ENCODE peak calls at places on chromosomes 7 and 10, in seven cellular contexts. S is pancreas, X is heart right ventricle, H is uterus, V is ascending aorta, M is fibroblast of the aortic adventitia, Z is neural progenitor cell. O is an unnamed sample.

GRCh38 chr7:90250601-90251303 is 5.8 kb downstream of the CFAP69 start:
- DNase-seq in S (no peak), X (no peak), H (no peak), V (no peak), M (peak; percentile 85), Z (no peak), O (no peak)

GRCh38 chr10:74113546-74113945 is 37.1 kb downstream of the AP3M1 start:
- DNase-seq in S (no peak), X (no peak), H (no peak), V (no peak), M (peak; percentile 82), Z (no peak), O (peak; percentile 40)

GRCh38 chr7:27917119-27917518 is 177.2 kb downstream of the TAX1BP1 start:
- DNase-seq in S (no peak), X (no peak), H (no peak), V (no peak), M (no peak), Z (no peak), O (no peak)

GRCh38 chr10:129097776-129098175 is 369.3 kb upstream of the MGMT start:
- DNase-seq in S (no peak), X (no peak), H (no peak), V (no peak), M (peak; percentile 36), Z (no peak), O (no peak)

GRCh38 chr7:137878333-137878961 is 31.7 kb upstream of the DGKI start:
- DNase-seq in S (no peak), X (peak; percentile 76), H (peak; percentile 89), V (peak; percentile 74), M (peak; percentile 86), Z (no peak), O (no peak)

GRCh38 chr7:101378808-101379207 is 16.1 kb downstream of the COL26A1 start:
- DNase-seq in S (no peak), X (peak; percentile 33), H (no peak), V (no peak), M (peak; percentile 16), Z (peak; percentile 78), O (peak; percentile 36)

GRCh38 chr7:132251327-132251659 is 325.0 kb downstream of the PLXNA4 start:
- DNase-seq in S (peak; percentile 87), X (peak; percentile 63), H (peak; percentile 23), V (peak; percentile 82), M (no peak), Z (peak; percentile 60), O (no peak)

GRCh38 chr10:78739411-78740053 is 329.2 kb upstream of the ZMIZ1 start:
- DNase-seq in S (no peak), X (no peak), H (no peak), V (no peak), M (no peak), Z (no peak), O (no peak)

GRCh38 chr7:143518941-143519340 is 41.3 kb downstream of the TAS2R41 start:
- DNase-seq in S (no peak), X (no peak), H (no peak), V (no peak), M (no peak), Z (no peak), O (no peak)

GRCh38 chr7:101243786-101244384 is 996 bp downstream of the FIS1 start:
- DNase-seq in S (no peak), X (peak; percentile 43), H (no peak), V (no peak), M (peak; percentile 47), Z (peak; percentile 87), O (peak; percentile 95)

GRCh38 chr10:28796606-28797512 is 119.5 kb downstream of the BAMBI start:
- DNase-seq in S (no peak), X (peak; percentile 75), H (peak; percentile 76), V (peak; percentile 87), M (peak; percentile 58), Z (no peak), O (no peak)

GRCh38 chr7:3605222-3605621 is 304.2 kb downstream of the SDK1 start:
- DNase-seq in S (no peak), X (no peak), H (no peak), V (no peak), M (no peak), Z (no peak), O (no peak)

GRCh38 chr10:114685456-114685855 is 27.4 kb upstream of the ABLIM1 start:
- DNase-seq in S (no peak), X (peak; percentile 40), H (no peak), V (no peak), M (no peak), Z (no peak), O (peak; percentile 68)

GRCh38 chr10:9957352-9957751 is 1060.3 kb upstream of the CELF2 start:
- DNase-seq in S (no peak), X (no peak), H (no peak), V (no peak), M (no peak), Z (no peak), O (no peak)

GRCh38 chr7:99820408-99821027 is 7.3 kb upstream of the CYP3A43 start:
- DNase-seq in S (no peak), X (no peak), H (no peak), V (no peak), M (no peak), Z (no peak), O (no peak)

GRCh38 chr7:46545790-46546189 is 624.7 kb upstream of the IGFBP3 start:
- DNase-seq in S (no peak), X (no peak), H (no peak), V (no peak), M (peak; percentile 63), Z (no peak), O (no peak)

GRCh38 chr10:117096559-117097201 is 41.4 kb downstream of the VAX1 start:
- DNase-seq in S (no peak), X (no peak), H (no peak), V (no peak), M (no peak), Z (peak; percentile 74), O (no peak)

GRCh38 chr10:35335133-35335532 is 1.2 kb upstream of the CCNY start:
- DNase-seq in S (no peak), X (no peak), H (no peak), V (no peak), M (no peak), Z (no peak), O (no peak)

GRCh38 chr10:9302142-9302746 is 1247.8 kb downstream of the GATA3 start:
- DNase-seq in S (no peak), X (peak; percentile 7), H (no peak), V (no peak), M (peak; percentile 74), Z (peak; percentile 55), O (no peak)

GRCh38 chr7:5827755-5828154 is 46.3 kb upstream of the RNF216 start:
- DNase-seq in S (no peak), X (no peak), H (no peak), V (no peak), M (peak; percentile 6), Z (peak; percentile 27), O (peak; percentile 67)

GRCh38 chr10:120485946-120486345 is 28.9 kb downstream of the PLPP4 start:
- DNase-seq in S (no peak), X (no peak), H (no peak), V (no peak), M (no peak), Z (no peak), O (no peak)

GRCh38 chr10:11209810-11210141 is 192.1 kb downstream of the CELF2 start:
- DNase-seq in S (no peak), X (no peak), H (no peak), V (no peak), M (no peak), Z (no peak), O (no peak)

GRCh38 chr10:11208243-11208642 is 190.6 kb downstream of the CELF2 start:
- DNase-seq in S (no peak), X (no peak), H (no peak), V (no peak), M (no peak), Z (no peak), O (no peak)

GRCh38 chr10:11212285-11212684 is 194.6 kb downstream of the CELF2 start:
- DNase-seq in S (no peak), X (no peak), H (no peak), V (no peak), M (no peak), Z (no peak), O (no peak)

GRCh38 chr10:11208908-11209809 is 191.5 kb downstream of the CELF2 start:
- DNase-seq in S (no peak), X (no peak), H (no peak), V (no peak), M (no peak), Z (no peak), O (no peak)

GRCh38 chr10:11210211-11210922 is 192.7 kb downstream of the CELF2 start:
- DNase-seq in S (no peak), X (no peak), H (no peak), V (no peak), M (no peak), Z (no peak), O (no peak)
- H3K4me3 ChIP-seq in S (no peak overlapping the region), X (no peak overlapping the region), H (no peak overlapping the region), V (no peak overlapping the region), M (no peak overlapping the region), Z (no peak overlapping the region), O (no peak overlapping the region)

GRCh38 chr10:21524131-21524525 is 1.4 kb downstream of the SKIDA1 start:
- DNase-seq in S (no peak), X (no peak), H (no peak), V (no peak), M (no peak), Z (no peak), O (no peak)
- H3K4me3 ChIP-seq in S (no peak overlapping the region), X (peak overlapping the region; percentile 75), H (peak overlapping the region; percentile 75), V (peak overlapping the region; percentile 90), M (no peak overlapping the region), Z (peak overlapping the region; percentile 97), O (peak overlapping the region; percentile 76)

GRCh38 chr7:50142421-50143113 is 49.5 kb upstream of the ZPBP start:
- DNase-seq in S (no peak), X (peak; percentile 13), H (no peak), V (no peak), M (peak; percentile 60), Z (peak; percentile 39), O (no peak)

GRCh38 chr7:50140688-50141087 is 47.6 kb upstream of the ZPBP start:
- DNase-seq in S (no peak), X (no peak), H (no peak), V (no peak), M (no peak), Z (no peak), O (no peak)

GRCh38 chr7:50145801-50146338 is 52.8 kb upstream of the ZPBP start:
- DNase-seq in S (no peak), X (no peak), H (no peak), V (no peak), M (no peak), Z (no peak), O (no peak)

GRCh38 chr7:50141131-50141530 is 48.1 kb upstream of the ZPBP start:
- DNase-seq in S (no peak), X (no peak), H (no peak), V (no peak), M (no peak), Z (no peak), O (no peak)

GRCh38 chr7:50141854-50142253 is 48.8 kb upstream of the ZPBP start:
- DNase-seq in S (no peak), X (no peak), H (no peak), V (no peak), M (no peak), Z (no peak), O (no peak)
- H3K4me3 ChIP-seq in S (no peak overlapping the region), X (no peak overlapping the region), H (no peak overlapping the region), V (no peak overlapping the region), M (no peak overlapping the region), Z (no peak overlapping the region), O (no peak overlapping the region)

DNA sequence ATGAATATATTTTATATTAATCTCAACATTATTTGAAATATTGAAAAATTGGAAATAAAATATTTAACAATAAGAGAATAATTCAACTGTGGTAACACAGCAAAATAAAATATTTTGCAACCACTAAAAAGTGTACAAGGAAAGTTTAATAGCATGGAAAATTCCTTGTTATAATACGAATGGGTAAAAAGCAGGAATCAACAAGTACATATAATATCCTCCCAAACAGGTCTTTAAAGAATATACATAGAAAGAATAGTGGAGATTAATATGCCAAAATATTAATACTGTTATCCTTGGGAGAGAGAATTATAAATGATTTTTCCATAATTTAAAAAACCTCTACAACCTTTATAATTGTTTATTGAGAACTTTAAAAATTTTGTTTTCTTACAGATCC is 1.0 kb downstream of the DNAJC12 start:
- DNase-seq in S (no peak), X (no peak), H (no peak), V (no peak), M (no peak), Z (no peak), O (no peak)
- H3K4me3 ChIP-seq in S (peak overlapping the region; percentile 3), X (peak overlapping the region; percentile 50), H (peak overlapping the region; percentile 29), V (peak overlapping the region; percentile 37), M (no peak overlapping the region), Z (no peak overlapping the region), O (peak overlapping the region; percentile 53)